ENCODE peak calls at places on chromosome 17, in seven cellular contexts. F is sigmoid colon, P is HCT116, D is breast epithelium, X is prostate gland, B is stomach, K is GM12878. E is an unnamed sample.

GRCh38 chr17:47850692-47851573 is at the start of gene SP6:
- DNase-seq in F (no peak), P (peak; percentile 80), D (peak; percentile 80), X (peak; percentile 85), B (peak; percentile 91), K (no peak), E (no peak)

GRCh38 chr17:51391992-51392654 is 131.8 kb downstream of the UTP18 start:
- DNase-seq in F (no peak), P (peak; percentile 32), D (no peak), X (no peak), B (no peak), K (no peak), E (no peak)

GRCh38 chr17:74524751-74525725 is 6.2 kb downstream of the CD300LB start:
- DNase-seq in F (peak; percentile 43), P (no peak), D (peak; percentile 4), X (no peak), B (peak; percentile 13), K (no peak), E (no peak)

GRCh38 chr17:75396781-75397180 is 8.7 kb downstream of the GRB2 start:
- DNase-seq in F (no peak), P (no peak), D (no peak), X (no peak), B (no peak), K (no peak), E (no peak)

GRCh38 chr17:32388613-32389459 is 38.9 kb downstream of the ZNF207 start:
- DNase-seq in F (no peak), P (no peak), D (no peak), X (no peak), B (no peak), K (no peak), E (no peak)

GRCh38 chr17:35069311-35069710 is 5.8 kb upstream of the RFFL start:
- DNase-seq in F (no peak), P (no peak), D (no peak), X (no peak), B (no peak), K (no peak), E (no peak)

GRCh38 chr17:59669944-59670343 is 37.3 kb downstream of the PTRH2 start:
- DNase-seq in F (no peak), P (no peak), D (no peak), X (no peak), B (no peak), K (no peak), E (no peak)

GRCh38 chr17:18958611-18959010 is 6.6 kb downstream of the SLC5A10 start:
- DNase-seq in F (no peak), P (no peak), D (no peak), X (no peak), B (no peak), K (no peak), E (no peak)

GRCh38 chr17:70622382-70623260 is 453.3 kb downstream of the KCNJ2 start:
- DNase-seq in F (peak; percentile 58), P (peak; percentile 38), D (no peak), X (no peak), B (peak; percentile 42), K (no peak), E (no peak)

GRCh38 chr17:17921192-17922082 is 50.8 kb downstream of the TOM1L2 start:
- DNase-seq in F (peak; percentile 71), P (peak; percentile 89), D (peak; percentile 42), X (no peak), B (no peak), K (no peak), E (no peak)

GRCh38 chr17:44607836-44608690 is 48.2 kb upstream of the MEIOC start:
- DNase-seq in F (no peak), P (no peak), D (no peak), X (no peak), B (no peak), K (no peak), E (no peak)

GRCh38 chr17:57633236-57633635 is 111.9 kb downstream of the CCDC182 start:
- DNase-seq in F (no peak), P (no peak), D (no peak), X (no peak), B (no peak), K (no peak), E (no peak)

GRCh38 chr17:37605813-37606505 is 3.3 kb downstream of the SYNRG start:
- DNase-seq in F (no peak), P (no peak), D (no peak), X (no peak), B (no peak), K (no peak), E (no peak)

GRCh38 chr17:80968602-80969029 is 23.0 kb upstream of the CHMP6 start:
- DNase-seq in F (peak; percentile 85), P (no peak), D (no peak), X (no peak), B (no peak), K (no peak), E (no peak)

GRCh38 chr17:80969030-80969673 is 22.5 kb upstream of the CHMP6 start:
- DNase-seq in F (no peak), P (no peak), D (no peak), X (no peak), B (no peak), K (no peak), E (no peak)

GRCh38 chr17:80969674-80970043 is 22.0 kb upstream of the CHMP6 start:
- DNase-seq in F (no peak), P (no peak), D (no peak), X (no peak), B (no peak), K (no peak), E (no peak)

GRCh38 chr17:80965606-80966005 is 26.0 kb upstream of the CHMP6 start:
- DNase-seq in F (no peak), P (no peak), D (no peak), X (no peak), B (no peak), K (no peak), E (no peak)

GRCh38 chr17:80967404-80967872 is 24.2 kb upstream of the CHMP6 start:
- DNase-seq in F (no peak), P (no peak), D (no peak), X (no peak), B (no peak), K (no peak), E (no peak)
- TF ChIP-seq POLR2A in F (no peak), P (no peak), D (no peak), X (no peak), B (no peak), K (no peak), E (no peak)

DNA sequence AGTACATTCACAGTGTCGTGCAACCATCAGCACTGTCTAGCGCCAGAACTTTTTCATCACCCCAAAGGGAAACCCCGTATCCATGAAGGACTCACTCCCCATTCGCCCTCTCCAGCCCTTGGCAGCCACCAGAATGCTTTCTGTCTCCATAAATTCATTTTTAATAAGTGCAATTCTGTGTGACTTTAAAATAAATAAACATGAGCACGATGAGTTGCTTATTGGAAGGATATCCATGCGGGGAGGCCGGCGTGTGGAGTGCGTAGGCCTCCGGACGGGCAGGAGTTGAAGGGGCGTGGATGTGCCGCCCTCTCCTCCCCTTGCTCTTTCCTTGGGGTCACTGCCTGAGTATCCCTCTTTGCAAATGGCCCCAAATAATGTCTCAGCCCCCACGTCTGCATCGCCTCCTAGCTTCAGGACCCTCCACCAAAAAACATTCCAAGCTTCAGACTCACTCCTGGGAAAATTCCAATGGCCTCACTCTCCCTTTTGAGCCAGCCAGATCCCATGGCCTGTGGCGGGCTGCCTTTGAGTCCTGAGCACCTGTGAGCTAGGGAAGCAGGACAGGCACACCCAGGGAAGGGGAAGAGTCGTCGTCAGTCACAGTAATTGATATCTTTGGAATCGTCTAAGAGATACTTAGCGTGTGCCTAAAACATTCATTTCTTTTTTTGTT is 306.3 kb downstream of the SEC14L1 start:
- DNase-seq in F (no peak), P (no peak), D (no peak), X (no peak), B (no peak), K (no peak), E (no peak)
- H3K4me1 ChIP-seq in F (peaks cover 89% of the 10 kb centered on the region), P (peaks cover 33% of the 10 kb centered on the region), D (peaks cover 45% of the 10 kb centered on the region), X (peaks cover 40% of the 10 kb centered on the region), B (peaks cover 79% of the 10 kb centered on the region), K (peaks cover 74% of the 10 kb centered on the region), E (peaks cover 95% of the 10 kb centered on the region)

DNA sequence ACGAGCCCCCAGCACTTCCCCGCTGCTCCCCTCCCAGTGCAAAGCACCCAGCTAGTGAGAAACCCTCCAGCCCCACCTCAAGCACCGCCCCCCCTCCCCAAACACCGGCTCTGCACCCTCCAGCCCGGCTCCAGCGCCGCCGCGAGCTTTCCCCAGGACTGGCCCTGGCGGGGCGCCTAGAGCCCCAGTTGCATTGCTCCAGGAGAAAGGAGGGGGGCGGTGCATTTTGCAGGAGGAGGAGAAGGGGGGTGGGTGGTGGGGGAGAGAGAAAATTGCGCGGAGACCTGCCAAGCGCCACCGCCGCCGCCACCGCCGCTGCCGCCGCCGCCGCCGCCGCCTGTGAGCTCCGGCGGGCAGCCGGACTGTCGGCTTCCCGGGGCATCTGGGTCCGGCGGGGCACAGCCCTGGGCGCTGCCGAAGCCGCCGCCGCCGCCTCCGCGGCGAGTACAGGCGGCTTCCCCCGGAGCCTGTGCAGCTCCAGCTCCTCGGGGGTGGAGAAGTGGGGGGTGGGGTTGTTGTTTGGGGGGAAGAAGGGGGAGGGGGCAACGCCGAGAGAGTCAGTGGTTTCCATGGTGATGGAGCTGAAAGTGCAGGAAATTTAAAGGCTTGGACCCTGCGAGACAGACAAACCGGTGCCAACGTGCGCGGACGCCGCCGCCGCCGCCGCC is at the start of gene NOG:
- DNase-seq in F (no peak), P (no peak), D (no peak), X (peak; percentile 29), B (no peak), K (no peak), E (no peak)
- TF ChIP-seq POLR2AphosphoS5 in F (no peak), P (no peak), D (no peak), X (no peak), B (no peak), K (no peak), E (no peak)

GRCh38 chr17:64683791-64684190 is 21.7 kb upstream of the SMURF2 start:
- DNase-seq in F (no peak), P (no peak), D (no peak), X (no peak), B (no peak), K (no peak), E (no peak)
- TF ChIP-seq POLR2A in F (no peak), P (no peak), D (no peak), X (no peak), B (no peak), K (no peak), E (no peak)